ENCODE peak calls at places on chromosomes 11 and 22, in five cellular contexts. L is coronary artery, A is AG04449, V is H1, D is mammary epithelial cell. T is an unnamed sample.
A peak's percentile ranks its signal among the peaks of the same experiment; 100 is the strongest.

GRCh38 chr11:102794382-102794781 is 3.6 kb downstream of the MMP1 start:
- DNase-seq in L (no peak), A (no peak), V (no peak), D (peak; percentile 30), T (peak; percentile 40)

GRCh38 chr11:38593649-38594048 is 1995.6 kb upstream of the RAG2 start:
- DNase-seq in L (no peak), A (peak; percentile 21), V (no peak), D (peak; percentile 57), T (no peak)

GRCh38 chr11:126720539-126721235 is 279.9 kb downstream of the KIRREL3 start:
- DNase-seq in L (no peak), A (no peak), V (no peak), D (no peak), T (no peak)

GRCh38 chr22:44347098-44347497 is 34.3 kb upstream of the SHISAL1 start:
- DNase-seq in L (no peak), A (no peak), V (no peak), D (no peak), T (no peak)

GRCh38 chr11:130407978-130408377 is 20.4 kb downstream of the ADAMTS8 start:
- DNase-seq in L (no peak), A (peak; percentile 19), V (no peak), D (peak; percentile 94), T (peak; percentile 72)

GRCh38 chr22:49307071-49307830 is 520.4 kb downstream of the BRD1 start:
- DNase-seq in L (peak; percentile 57), A (no peak), V (no peak), D (no peak), T (no peak)

GRCh38 chr11:114285599-114285998 is 10.6 kb upstream of the NNMT start:
- DNase-seq in L (no peak), A (no peak), V (no peak), D (no peak), T (no peak)

GRCh38 chr11:123454060-123454651 is 24.1 kb downstream of the GRAMD1B start:
- DNase-seq in L (no peak), A (no peak), V (no peak), D (peak; percentile 79), T (no peak)

GRCh38 chr11:113189909-113190667 is 124.3 kb upstream of the TTC12 start:
- DNase-seq in L (no peak), A (no peak), V (no peak), D (peak; percentile 98), T (peak; percentile 91)

GRCh38 chr11:90639687-90640086 is 416.8 kb upstream of the CHORDC1 start:
- DNase-seq in L (no peak), A (no peak), V (no peak), D (peak; percentile 6), T (no peak)

GRCh38 chr11:110366234-110366633 is 63.5 kb upstream of the FDX1 start:
- DNase-seq in L (no peak), A (no peak), V (no peak), D (peak; percentile 35), T (no peak)

DNA sequence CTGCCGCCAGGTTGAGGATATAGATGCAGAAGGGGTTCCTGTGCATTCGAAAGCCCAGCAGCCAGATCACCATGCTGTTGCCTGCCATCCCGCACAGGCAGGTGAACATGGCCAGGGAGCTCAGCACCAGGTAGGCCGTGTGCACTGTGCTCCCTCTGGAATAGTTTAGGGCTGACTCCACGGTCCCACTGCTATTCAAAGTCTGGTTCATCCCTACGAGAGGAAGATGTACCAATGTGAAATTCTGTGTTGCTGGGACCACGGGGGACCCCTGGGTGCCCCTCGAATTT is at the start of gene MRGPRD:
- DNase-seq in L (no peak), A (no peak), V (no peak), D (no peak), T (no peak)
- TF ChIP-seq CTCF in L (no peak), A (no peak), V (no peak), D (no peak), T (no peak)

DNA sequence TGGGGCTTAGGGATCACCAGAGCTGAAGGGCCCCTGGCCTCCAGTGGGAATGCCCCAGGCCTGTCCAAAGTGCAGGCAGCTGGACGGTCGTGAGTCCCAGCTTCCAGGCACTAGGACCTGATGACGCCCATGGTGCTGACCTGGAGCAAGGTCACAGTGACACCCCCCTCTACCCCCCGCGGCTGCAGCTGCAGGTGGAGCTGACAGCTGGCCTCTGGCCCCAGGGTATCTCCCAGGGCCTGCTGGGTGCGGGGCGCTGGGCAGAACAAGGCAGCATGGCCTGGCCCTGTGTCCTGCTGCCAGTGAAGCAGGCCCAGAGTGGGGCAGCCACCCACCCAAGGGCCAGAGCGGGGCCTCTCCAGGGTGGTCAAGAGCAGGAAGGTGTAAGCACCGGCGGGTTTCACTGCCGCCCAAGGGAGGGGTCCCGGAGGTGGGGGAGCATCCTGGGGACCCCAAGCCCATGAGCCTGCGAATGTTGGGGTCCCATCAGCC is 553 bp upstream of the TCIRG1 start:
- DNase-seq in L (no peak), A (no peak), V (no peak), D (no peak), T (no peak)
- H3K4me3 ChIP-seq in L (peak overlapping the region; percentile 83), A (peak overlapping the region; percentile 73), V (peak overlapping the region; percentile 43), D (peak overlapping the region; percentile 64), T (peak overlapping the region; percentile 57)

GRCh38 chr22:47408409-47408808 is 646.0 kb downstream of the TBC1D22A start:
- DNase-seq in L (no peak), A (no peak), V (no peak), D (no peak), T (no peak)
- TF ChIP-seq CTCF in L (no peak), A (no peak), V (no peak), D (no peak), T (no peak)

GRCh38 chr22:24404561-24405275 is 22.7 kb upstream of the ADORA2A start:
- DNase-seq in L (no peak), A (no peak), V (no peak), D (no peak), T (no peak)

GRCh38 chr22:24402460-24403192 is 24.8 kb upstream of the ADORA2A start:
- DNase-seq in L (peak; percentile 86), A (peak; percentile 86), V (no peak), D (peak; percentile 80), T (peak; percentile 98)

GRCh38 chr22:24400037-24400725 is 27.2 kb upstream of the ADORA2A start:
- DNase-seq in L (no peak), A (no peak), V (no peak), D (no peak), T (no peak)

GRCh38 chr22:24400726-24401596 is 26.4 kb upstream of the ADORA2A start:
- DNase-seq in L (no peak), A (no peak), V (no peak), D (no peak), T (no peak)

GRCh38 chr22:24401824-24402434 is 25.5 kb upstream of the ADORA2A start:
- DNase-seq in L (no peak), A (no peak), V (no peak), D (no peak), T (no peak)
- H3K4me3 ChIP-seq in L (peak overlapping the region; percentile 35), A (no peak overlapping the region), V (no peak overlapping the region), D (no peak overlapping the region), T (no peak overlapping the region)

GRCh38 chr11:79686703-79687419 is 246.0 kb upstream of the TENM4 start:
- DNase-seq in L (no peak), A (no peak), V (no peak), D (no peak), T (no peak)
- TF ChIP-seq CTCF in L (no peak), A (no peak), V (no peak), D (no peak), T (no peak)

GRCh38 chr11:122207921-122208764 is 92.1 kb upstream of the BLID start:
- DNase-seq in L (no peak), A (peak; percentile 87), V (no peak), D (no peak), T (no peak)

GRCh38 chr11:122210378-122210995 is 94.5 kb upstream of the BLID start:
- DNase-seq in L (no peak), A (no peak), V (no peak), D (no peak), T (no peak)

GRCh38 chr11:122205036-122205435 is 89.0 kb upstream of the BLID start:
- DNase-seq in L (no peak), A (no peak), V (no peak), D (no peak), T (no peak)

GRCh38 chr11:122209619-122210377 is 93.8 kb upstream of the BLID start:
- DNase-seq in L (peak; percentile 84), A (no peak), V (no peak), D (no peak), T (no peak)

GRCh38 chr11:122207505-122207904 is 91.5 kb upstream of the BLID start:
- DNase-seq in L (no peak), A (no peak), V (no peak), D (no peak), T (no peak)
- H3K4me3 ChIP-seq in L (peak overlapping the region; percentile 20), A (peak overlapping the region; percentile 31), V (no peak overlapping the region), D (no peak overlapping the region), T (no peak overlapping the region)

GRCh38 chr11:125348704-125349635 is 147.1 kb downstream of the FEZ1 start:
- DNase-seq in L (no peak), A (no peak), V (no peak), D (no peak), T (no peak)
- TF ChIP-seq CTCF in L (peak; percentile 85), A (peak; percentile 96), V (peak; percentile 91), D (peak; percentile 75), T (peak; percentile 93)

GRCh38 chr22:45889093-45889538 is 87.8 kb downstream of the WNT7B start:
- DNase-seq in L (no peak), A (no peak), V (no peak), D (no peak), T (no peak)

GRCh38 chr22:45890351-45890635 is 86.7 kb downstream of the WNT7B start:
- DNase-seq in L (no peak), A (no peak), V (no peak), D (no peak), T (no peak)

GRCh38 chr22:45888221-45889092 is 88.5 kb downstream of the WNT7B start:
- DNase-seq in L (no peak), A (no peak), V (no peak), D (no peak), T (no peak)

GRCh38 chr22:45891021-45891421 is 85.9 kb downstream of the WNT7B start:
- DNase-seq in L (no peak), A (no peak), V (no peak), D (no peak), T (no peak)

DNA sequence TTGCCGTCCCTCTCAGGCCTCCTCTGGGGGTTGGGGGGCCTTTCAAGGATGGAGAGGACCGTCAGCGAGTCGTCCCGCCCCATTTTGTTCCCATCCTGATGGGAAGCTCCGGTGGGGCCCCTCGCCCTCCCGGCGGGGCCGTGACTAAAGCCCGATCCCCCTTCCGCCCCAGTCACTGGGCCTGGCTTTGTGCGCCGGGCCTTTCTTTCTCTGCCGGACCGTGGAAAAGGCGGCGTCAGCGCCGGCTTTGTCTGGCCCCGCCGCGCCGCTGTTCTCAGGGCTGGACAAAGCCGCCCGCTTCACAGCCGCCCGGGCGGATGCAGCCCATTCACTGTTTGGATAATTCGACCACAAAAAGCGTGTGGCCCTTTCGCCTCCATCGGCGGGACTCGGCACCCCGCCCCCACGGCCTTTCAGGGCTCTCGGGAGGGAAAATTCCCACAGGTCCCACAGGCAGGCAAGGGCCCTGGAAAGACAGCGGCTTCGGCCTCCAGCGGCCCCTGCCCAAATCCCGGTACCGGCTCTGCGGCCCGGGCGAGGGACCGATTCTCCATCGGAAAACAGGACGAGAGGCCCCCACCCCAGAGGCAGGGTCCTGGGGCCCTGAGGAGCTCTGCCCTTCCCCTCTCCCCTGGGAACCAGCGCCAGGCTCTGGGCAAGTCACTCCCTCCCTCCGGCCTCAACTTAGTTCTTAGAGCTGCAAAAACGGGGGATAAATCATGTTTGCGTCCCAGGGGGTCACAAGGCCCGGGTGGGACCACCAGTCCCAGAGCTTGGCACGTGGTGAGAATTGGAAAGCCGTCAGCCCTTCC is 87.2 kb downstream of the WNT7B start:
- DNase-seq in L (no peak), A (no peak), V (no peak), D (no peak), T (no peak)
- H3K4me3 ChIP-seq in L (no peak overlapping the region), A (no peak overlapping the region), V (no peak overlapping the region), D (no peak overlapping the region), T (no peak overlapping the region)